ENCODE peak calls at places on chromosomes 1 and 21, in six cellular contexts. One of them, this sample, is unnamed. For H3K4me1, the result is how much of the 10 kb centered on the place peaks cover.

GRCh38 chr21:23111070-23111605 is 2112.9 kb downstream of the NCAM2 start:
- DNase-seq in left ventricle myocardium inferior: no peak
- DNase-seq in neural progenitor cell: no peak
- DNase-seq in fibroblast of lung: no peak
- DNase-seq in heart left ventricle: no peak
- DNase-seq in PC-9: no peak
- DNase-seq in this sample: no peak

GRCh38 chr1:119635801-119636390 is 12.2 kb downstream of the ZNF697 start:
- DNase-seq in neural progenitor cell: no peak
- DNase-seq in left ventricle myocardium inferior: no peak
- DNase-seq in fibroblast of lung: no peak
- DNase-seq in heart left ventricle: no peak
- DNase-seq in PC-9: no peak
- DNase-seq in this sample: no peak

GRCh38 chr1:74427676-74428075 is 84.7 kb downstream of the LRRC53 start:
- DNase-seq in neural progenitor cell: no peak
- DNase-seq in PC-9: no peak
- DNase-seq in heart left ventricle: no peak
- DNase-seq in left ventricle myocardium inferior: no peak
- DNase-seq in fibroblast of lung: no peak
- DNase-seq in this sample: no peak

GRCh38 chr1:51439895-51440294 is 79.2 kb downstream of the EPS15 start:
- DNase-seq in left ventricle myocardium inferior: no peak
- DNase-seq in neural progenitor cell: no peak
- DNase-seq in heart left ventricle: no peak
- DNase-seq in fibroblast of lung: no peak
- DNase-seq in PC-9: no peak
- DNase-seq in this sample: no peak

GRCh38 chr1:117237701-117238413 is 27.1 kb upstream of the VTCN1 start:
- DNase-seq in left ventricle myocardium inferior: no peak
- DNase-seq in PC-9: peak
- DNase-seq in neural progenitor cell: no peak
- DNase-seq in heart left ventricle: no peak
- DNase-seq in fibroblast of lung: peak
- DNase-seq in this sample: no peak

GRCh38 chr1:21337931-21338567 is 47.8 kb upstream of the ECE1 start:
- DNase-seq in fibroblast of lung: peak
- DNase-seq in left ventricle myocardium inferior: peak
- DNase-seq in heart left ventricle: peak
- DNase-seq in PC-9: peak
- DNase-seq in neural progenitor cell: no peak
- DNase-seq in this sample: no peak

GRCh38 chr1:39034114-39034654 is 8.0 kb downstream of the NDUFS5 start:
- DNase-seq in left ventricle myocardium inferior: no peak
- DNase-seq in fibroblast of lung: no peak
- DNase-seq in heart left ventricle: no peak
- DNase-seq in PC-9: no peak
- DNase-seq in neural progenitor cell: no peak
- DNase-seq in this sample: no peak

GRCh38 chr1:59077739-59078503 is 219.0 kb upstream of the FGGY start:
- DNase-seq in PC-9: no peak
- DNase-seq in neural progenitor cell: peak
- DNase-seq in left ventricle myocardium inferior: no peak
- DNase-seq in heart left ventricle: no peak
- DNase-seq in fibroblast of lung: no peak
- DNase-seq in this sample: no peak

GRCh38 chr1:6141601-6142000 is 38.5 kb downstream of the CHD5 start:
- DNase-seq in neural progenitor cell: peak
- DNase-seq in fibroblast of lung: no peak
- DNase-seq in PC-9: no peak
- DNase-seq in heart left ventricle: no peak
- DNase-seq in left ventricle myocardium inferior: no peak
- DNase-seq in this sample: no peak

GRCh38 chr1:20446796-20447195 is 39.2 kb downstream of the CAMK2N1 start:
- DNase-seq in left ventricle myocardium inferior: no peak
- DNase-seq in PC-9: no peak
- DNase-seq in fibroblast of lung: peak
- DNase-seq in neural progenitor cell: no peak
- DNase-seq in heart left ventricle: no peak
- DNase-seq in this sample: no peak

GRCh38 chr1:159162511-159163265 is 8.7 kb upstream of the CADM3 start:
- DNase-seq in heart left ventricle: no peak
- DNase-seq in neural progenitor cell: no peak
- DNase-seq in PC-9: no peak
- DNase-seq in fibroblast of lung: no peak
- DNase-seq in left ventricle myocardium inferior: no peak
- DNase-seq in this sample: no peak

GRCh38 chr1:178682886-178683285 is 42.2 kb upstream of the RALGPS2 start:
- DNase-seq in fibroblast of lung: no peak
- DNase-seq in left ventricle myocardium inferior: no peak
- DNase-seq in heart left ventricle: no peak
- DNase-seq in PC-9: no peak
- DNase-seq in neural progenitor cell: no peak
- DNase-seq in this sample: no peak

GRCh38 chr1:209557216-209557615 is 26.3 kb upstream of the CAMK1G start:
- DNase-seq in fibroblast of lung: no peak
- DNase-seq in heart left ventricle: no peak
- DNase-seq in neural progenitor cell: no peak
- DNase-seq in PC-9: no peak
- DNase-seq in left ventricle myocardium inferior: no peak
- DNase-seq in this sample: no peak

GRCh38 chr1:223271085-223271781 is 92.7 kb downstream of the SUSD4 start:
- DNase-seq in PC-9: no peak
- DNase-seq in heart left ventricle: no peak
- DNase-seq in left ventricle myocardium inferior: no peak
- DNase-seq in fibroblast of lung: no peak
- DNase-seq in neural progenitor cell: no peak
- DNase-seq in this sample: no peak

GRCh38 chr1:70667771-70668170 is 256.7 kb downstream of the CTH start:
- DNase-seq in left ventricle myocardium inferior: no peak
- DNase-seq in neural progenitor cell: no peak
- DNase-seq in PC-9: no peak
- DNase-seq in fibroblast of lung: no peak
- DNase-seq in heart left ventricle: no peak
- DNase-seq in this sample: no peak

GRCh38 chr21:34996304-34997081 is 52.6 kb downstream of the RUNX1 start:
- DNase-seq in left ventricle myocardium inferior: no peak
- DNase-seq in neural progenitor cell: no peak
- DNase-seq in heart left ventricle: no peak
- DNase-seq in fibroblast of lung: peak
- DNase-seq in PC-9: no peak
- DNase-seq in this sample: no peak

GRCh38 chr1:33337994-33338494 is 17.1 kb upstream of the A3GALT2 start:
- DNase-seq in fibroblast of lung: peak
- DNase-seq in PC-9: no peak
- DNase-seq in left ventricle myocardium inferior: no peak
- DNase-seq in neural progenitor cell: no peak
- DNase-seq in heart left ventricle: no peak
- DNase-seq in this sample: no peak

GRCh38 chr21:16194851-16195251 is 465.1 kb downstream of the USP25 start:
- DNase-seq in neural progenitor cell: peak
- DNase-seq in fibroblast of lung: peak
- DNase-seq in heart left ventricle: no peak
- DNase-seq in left ventricle myocardium inferior: no peak
- DNase-seq in PC-9: no peak
- DNase-seq in this sample: no peak

GRCh38 chr1:174258148-174258550 is 98.8 kb downstream of the RABGAP1L start:
- DNase-seq in PC-9: peak
- DNase-seq in heart left ventricle: no peak
- DNase-seq in neural progenitor cell: peak
- DNase-seq in left ventricle myocardium inferior: no peak
- DNase-seq in fibroblast of lung: peak
- DNase-seq in this sample: no peak

GRCh38 chr1:228902781-228903572 is 167.7 kb downstream of the RHOU start:
- DNase-seq in left ventricle myocardium inferior: peak
- DNase-seq in PC-9: peak
- DNase-seq in fibroblast of lung: peak
- DNase-seq in heart left ventricle: peak
- DNase-seq in neural progenitor cell: no peak
- DNase-seq in this sample: peak

DNA sequence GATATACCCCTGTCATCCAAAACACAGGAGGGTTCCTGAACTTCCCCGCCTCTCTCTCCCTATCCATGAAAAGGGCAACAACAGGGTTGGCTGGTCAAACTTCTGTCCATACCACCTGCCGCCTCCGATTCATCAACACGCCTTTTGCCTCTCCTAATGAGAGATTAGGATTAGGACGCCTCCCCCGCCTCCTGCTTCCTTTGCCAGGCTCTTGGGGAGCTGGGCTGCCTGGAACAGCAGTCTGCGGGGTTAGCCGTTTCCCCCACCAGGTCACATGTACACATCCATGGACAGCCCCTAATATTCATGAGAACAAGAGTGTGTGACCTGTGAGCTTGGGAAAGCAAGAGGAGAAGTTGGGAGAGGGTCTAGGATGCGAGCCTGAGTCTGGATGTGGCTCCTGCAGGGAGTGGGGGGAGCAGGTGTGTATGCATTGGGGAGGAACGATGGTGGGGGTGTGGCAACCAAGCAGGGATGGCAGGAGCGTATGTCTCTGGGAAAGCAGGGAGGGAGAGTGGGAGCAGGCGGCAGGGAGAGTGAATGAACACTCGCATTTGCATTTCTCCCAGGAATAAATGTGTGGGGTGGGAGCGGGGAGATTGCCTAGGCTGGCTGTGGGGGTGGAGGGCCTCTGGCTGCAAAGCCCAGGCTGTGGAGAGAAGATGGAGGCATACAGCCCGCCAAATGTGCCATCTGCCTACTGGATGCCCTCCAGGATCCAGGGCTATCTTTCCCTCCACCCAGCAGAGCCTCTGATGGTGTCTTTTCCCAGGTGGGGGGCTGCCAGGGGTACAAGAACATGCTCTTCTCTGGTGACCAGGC is 2.1 kb upstream of the OPTC start:
- DNase-seq in neural progenitor cell: peak
- DNase-seq in PC-9: no peak
- DNase-seq in left ventricle myocardium inferior: no peak
- DNase-seq in fibroblast of lung: no peak
- DNase-seq in heart left ventricle: no peak
- DNase-seq in this sample: no peak
- H3K4me3 ChIP-seq in neural progenitor cell: no peak
- H3K4me3 ChIP-seq in PC-9: no peak
- H3K4me3 ChIP-seq in left ventricle myocardium inferior: no peak
- H3K4me3 ChIP-seq in fibroblast of lung: no peak
- H3K4me3 ChIP-seq in heart left ventricle: no peak
- H3K4me3 ChIP-seq in this sample: no peak

DNA sequence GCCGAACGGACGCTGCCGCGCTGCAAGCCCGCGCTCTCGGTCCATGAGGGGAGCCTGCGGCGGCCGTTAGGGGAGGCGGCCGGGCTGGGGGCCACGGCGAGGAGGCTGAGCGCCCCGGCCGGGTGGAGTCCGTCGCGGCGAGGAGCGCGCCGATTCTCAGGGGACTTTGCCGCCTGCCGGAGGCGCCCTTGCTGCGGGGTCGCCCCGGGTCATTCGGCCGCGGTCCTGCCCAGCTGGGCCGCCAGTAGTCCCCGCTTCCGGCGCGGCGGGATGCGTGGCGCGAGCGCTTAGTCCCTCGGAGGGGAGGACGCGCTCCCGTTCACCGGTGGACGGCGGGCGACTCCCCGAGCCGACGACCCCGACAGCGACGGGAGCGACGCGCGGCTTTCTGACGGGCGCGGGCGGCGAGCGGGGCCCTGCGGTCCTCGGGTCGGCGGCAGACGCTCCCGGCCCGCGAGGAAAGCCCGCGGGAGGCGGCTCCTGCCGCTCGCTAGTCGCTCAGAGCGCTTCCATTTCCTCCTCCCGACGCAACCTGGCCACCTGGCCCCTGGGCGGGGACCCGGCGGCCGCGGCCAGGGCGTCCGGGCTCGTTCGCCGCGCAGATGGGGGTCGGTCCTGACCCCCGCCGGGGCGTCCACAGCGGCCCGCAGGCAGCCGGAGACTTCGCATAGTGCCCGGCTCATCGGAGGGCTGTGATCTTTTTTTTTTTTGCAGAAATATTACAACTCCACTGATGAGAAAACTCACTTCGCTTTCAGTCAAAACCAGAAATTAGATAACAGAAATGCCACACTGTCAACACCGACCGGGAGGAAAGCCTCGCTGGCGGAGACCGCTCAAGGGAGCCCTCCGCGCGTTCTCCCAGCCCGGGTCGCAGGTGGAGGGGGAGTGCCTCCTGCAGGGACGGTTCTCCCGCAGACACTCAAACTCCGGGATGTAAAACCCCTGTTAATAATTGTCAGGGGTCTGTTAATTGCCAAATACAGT is 640 bp upstream of the ZBTB21 start:
- DNase-seq in heart left ventricle: peak
- DNase-seq in neural progenitor cell: peak
- DNase-seq in fibroblast of lung: no peak
- DNase-seq in left ventricle myocardium inferior: no peak
- DNase-seq in PC-9: no peak
- DNase-seq in this sample: no peak
- TF ChIP-seq CTCF in heart left ventricle: peak
- TF ChIP-seq CTCF in neural progenitor cell: peak
- TF ChIP-seq CTCF in fibroblast of lung: no peak
- TF ChIP-seq CTCF in left ventricle myocardium inferior: peak
- TF ChIP-seq CTCF in PC-9: no peak
- TF ChIP-seq CTCF in this sample: no peak

DNA sequence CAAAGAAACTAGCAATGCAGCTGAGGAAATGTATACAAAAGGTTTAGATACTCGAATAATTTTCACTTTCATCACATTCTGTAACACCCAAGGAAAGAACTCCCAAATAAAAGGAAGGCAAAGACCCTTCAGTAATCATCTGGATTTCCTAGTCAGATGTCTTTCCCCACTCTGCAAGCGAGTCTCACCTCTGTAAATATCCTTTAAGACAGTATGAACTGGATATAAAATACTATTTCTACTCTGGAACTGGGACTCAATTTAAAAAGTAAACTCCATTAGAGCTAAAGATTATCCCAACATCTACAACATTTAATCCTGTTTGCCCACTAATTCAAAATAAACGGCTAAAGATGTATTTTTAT is 27.0 kb downstream of the C2CD2 start:
- DNase-seq in heart left ventricle: no peak
- DNase-seq in fibroblast of lung: no peak
- DNase-seq in left ventricle myocardium inferior: no peak
- DNase-seq in neural progenitor cell: no peak
- DNase-seq in PC-9: no peak
- DNase-seq in this sample: no peak
- H3K4me1 ChIP-seq in heart left ventricle: under half
- H3K4me1 ChIP-seq in fibroblast of lung: under half
- H3K4me1 ChIP-seq in left ventricle myocardium inferior: half or more
- H3K4me1 ChIP-seq in neural progenitor cell: under half
- H3K4me1 ChIP-seq in PC-9: under half
- H3K4me1 ChIP-seq in this sample: half or more

GRCh38 chr1:36576677-36577076 is 94.0 kb upstream of the CSF3R start:
- DNase-seq in fibroblast of lung: no peak
- DNase-seq in heart left ventricle: no peak
- DNase-seq in left ventricle myocardium inferior: no peak
- DNase-seq in PC-9: no peak
- DNase-seq in neural progenitor cell: no peak
- DNase-seq in this sample: no peak

GRCh38 chr1:36576118-36576517 is 93.4 kb upstream of the CSF3R start:
- DNase-seq in left ventricle myocardium inferior: peak
- DNase-seq in neural progenitor cell: peak
- DNase-seq in PC-9: peak
- DNase-seq in heart left ventricle: peak
- DNase-seq in fibroblast of lung: peak
- DNase-seq in this sample: no peak

GRCh38 chr1:36580524-36580923 is 97.8 kb upstream of the CSF3R start:
- DNase-seq in heart left ventricle: no peak
- DNase-seq in left ventricle myocardium inferior: no peak
- DNase-seq in fibroblast of lung: no peak
- DNase-seq in PC-9: no peak
- DNase-seq in neural progenitor cell: no peak
- DNase-seq in this sample: no peak

GRCh38 chr1:36582066-36582755 is 99.5 kb upstream of the CSF3R start:
- DNase-seq in neural progenitor cell: no peak
- DNase-seq in heart left ventricle: no peak
- DNase-seq in PC-9: no peak
- DNase-seq in fibroblast of lung: no peak
- DNase-seq in left ventricle myocardium inferior: no peak
- DNase-seq in this sample: no peak

GRCh38 chr1:36579049-36579448 is 96.3 kb upstream of the CSF3R start:
- DNase-seq in neural progenitor cell: no peak
- DNase-seq in heart left ventricle: no peak
- DNase-seq in PC-9: no peak
- DNase-seq in fibroblast of lung: no peak
- DNase-seq in left ventricle myocardium inferior: no peak
- DNase-seq in this sample: no peak
- H3K4me3 ChIP-seq in neural progenitor cell: no peak
- H3K4me3 ChIP-seq in heart left ventricle: no peak
- H3K4me3 ChIP-seq in PC-9: no peak
- H3K4me3 ChIP-seq in fibroblast of lung: no peak
- H3K4me3 ChIP-seq in left ventricle myocardium inferior: no peak
- H3K4me3 ChIP-seq in this sample: no peak